ENCODE peak calls at places on chromosomes 12 and 14, in ten cellular contexts. X is GM12865, L is NCI-H774, M is activated gamma-delta T cell treated with Interleukin-2 at 50 U/mL for 16 hours, I is activated T-helper 1 cell treated with Interleukin-2 at 50 U/mL for 16 hours, H is HFFc6, G is osteocyte, V is foreskin fibroblast, A is psoas muscle, C is left kidney. K is an unnamed sample.

GRCh38 chr12:57722716-57723629 is 15.6 kb downstream of the AGAP2 start:
- DNase-seq in X (no peak), L (peak), M (no peak), I (no peak), H (no peak), G (peak), V (no peak), A (no peak), C (no peak), K (peak)

GRCh38 chr12:8493084-8493483 is 20.2 kb upstream of the CLEC4D start:
- DNase-seq in X (peak), L (no peak), M (peak), I (no peak), H (no peak), G (no peak), V (no peak), A (no peak), C (no peak), K (no peak)

GRCh38 chr12:113002155-113002554 is 23.8 kb downstream of the OAS2 start:
- DNase-seq in X (no peak), L (no peak), M (no peak), I (no peak), H (no peak), G (no peak), V (no peak), A (no peak), C (peak), K (no peak)

GRCh38 chr12:127295630-127296029 is 971.3 kb upstream of the TMEM132C start:
- DNase-seq in X (no peak), L (no peak), M (no peak), I (no peak), H (no peak), G (peak), V (no peak), A (no peak), C (no peak), K (no peak)

GRCh38 chr14:99395904-99396530 is 84.6 kb downstream of the SETD3 start:
- DNase-seq in X (no peak), L (peak), M (peak), I (peak), H (no peak), G (no peak), V (no peak), A (no peak), C (no peak), K (no peak)

GRCh38 chr14:28308727-28309126 is 457.9 kb upstream of the FOXG1 start:
- DNase-seq in X (no peak), L (no peak), M (no peak), I (no peak), H (no peak), G (no peak), V (peak), A (no peak), C (no peak), K (no peak)

GRCh38 chr14:30521899-30522736 is 36.8 kb upstream of the G2E3 start:
- DNase-seq in X (peak), L (peak), M (no peak), I (no peak), H (peak), G (no peak), V (peak), A (no peak), C (peak), K (peak)

GRCh38 chr12:54166543-54167499 is 22.0 kb downstream of the SMUG1 start:
- DNase-seq in X (no peak), L (no peak), M (no peak), I (no peak), H (no peak), G (no peak), V (no peak), A (no peak), C (peak), K (no peak)

GRCh38 chr14:85701763-85702162 is 171.8 kb downstream of the FLRT2 start:
- DNase-seq in X (no peak), L (no peak), M (no peak), I (no peak), H (no peak), G (no peak), V (no peak), A (no peak), C (no peak), K (no peak)

GRCh38 chr12:1281683-1282366 is 290.8 kb downstream of the ERC1 start:
- DNase-seq in X (no peak), L (no peak), M (no peak), I (no peak), H (peak), G (no peak), V (peak), A (no peak), C (no peak), K (no peak)

GRCh38 chr12:120741476-120742206 is 16.0 kb downstream of the ACADS start:
- DNase-seq in X (no peak), L (no peak), M (no peak), I (no peak), H (no peak), G (no peak), V (no peak), A (peak), C (no peak), K (no peak)

GRCh38 chr12:74317078-74317581 is 220.5 kb upstream of the ATXN7L3B start:
- DNase-seq in X (peak), L (peak), M (no peak), I (no peak), H (no peak), G (no peak), V (peak), A (peak), C (peak), K (peak)

K was measured in NCI-H2081.